ENCODE peak calls at places on chromosomes 16 and 17, in four cellular contexts. V is GM12878, F is K562, Z is HepG2. N is an unnamed sample.

GRCh38 chr17:49456172-49456965 is 38.7 kb upstream of the NGFR start:
- DNase-seq in V (no peak), F (no peak), Z (no peak), N (no peak)

GRCh38 chr17:58399974-58400373 is 17.4 kb downstream of the RNF43 start:
- DNase-seq in V (no peak), F (no peak), Z (no peak), N (no peak)

GRCh38 chr16:11446566-11447119 is 101.4 kb downstream of the RMI2 start:
- DNase-seq in V (no peak), F (no peak), Z (no peak), N (no peak)

GRCh38 chr17:50066995-50067394 is 11.1 kb downstream of the ITGA3 start:
- DNase-seq in V (no peak), F (no peak), Z (no peak), N (no peak)

GRCh38 chr16:31696968-31697743 is 169.5 kb downstream of the AHSP start:
- DNase-seq in V (no peak), F (peak; percentile 65), Z (peak; percentile 64), N (peak; percentile 42)

GRCh38 chr16:74874912-74875311 is 100.3 kb upstream of the FA2H start:
- DNase-seq in V (no peak), F (no peak), Z (no peak), N (no peak)

GRCh38 chr16:53881371-53881770 is 177.4 kb downstream of the FTO start:
- DNase-seq in V (no peak), F (no peak), Z (peak; percentile 87), N (peak; percentile 74)

GRCh38 chr17:9424071-9424640 is 151.5 kb downstream of the STX8 start:
- DNase-seq in V (no peak), F (no peak), Z (no peak), N (no peak)

GRCh38 chr17:19248923-19249574 is 11.9 kb downstream of the EPN2 start:
- DNase-seq in V (no peak), F (peak; percentile 18), Z (no peak), N (no peak)

GRCh38 chr16:66478733-66479511 is 51.8 kb downstream of the BEAN1 start:
- DNase-seq in V (peak; percentile 16), F (peak; percentile 81), Z (peak; percentile 63), N (peak; percentile 81)

GRCh38 chr17:28928061-28928460 is 23.3 kb downstream of the PHF12 start:
- DNase-seq in V (no peak), F (no peak), Z (no peak), N (no peak)

GRCh38 chr16:27974896-27975540 is 88.5 kb downstream of the GSG1L start:
- DNase-seq in V (no peak), F (no peak), Z (no peak), N (no peak)
- TF ChIP-seq CHD4 in V (no peak), F (no peak), Z (no peak), N (no peak)

DNA sequence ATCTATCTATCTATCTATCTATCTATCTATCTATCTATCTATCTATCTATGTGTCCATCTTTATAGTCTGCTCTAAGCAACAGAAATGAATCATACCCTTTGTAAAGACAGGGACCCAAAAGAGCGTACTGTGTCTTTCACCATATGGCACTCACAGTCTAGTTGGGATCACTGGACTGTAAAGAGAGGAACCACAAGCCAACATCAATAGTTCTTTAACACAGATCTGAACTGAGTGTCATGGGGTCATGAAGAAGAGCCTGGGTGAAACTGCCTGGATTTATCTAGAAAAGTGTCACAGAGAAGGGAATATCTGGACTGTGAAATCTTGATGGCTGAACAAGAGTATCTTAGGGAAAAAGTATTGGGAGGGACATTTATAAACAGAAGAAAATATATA is 619.1 kb upstream of the SOX9 start:
- DNase-seq in V (no peak), F (no peak), Z (no peak), N (no peak)
- TF ChIP-seq BHLHE40 in V (no peak), F (no peak), Z (no peak), N (no peak)

DNA sequence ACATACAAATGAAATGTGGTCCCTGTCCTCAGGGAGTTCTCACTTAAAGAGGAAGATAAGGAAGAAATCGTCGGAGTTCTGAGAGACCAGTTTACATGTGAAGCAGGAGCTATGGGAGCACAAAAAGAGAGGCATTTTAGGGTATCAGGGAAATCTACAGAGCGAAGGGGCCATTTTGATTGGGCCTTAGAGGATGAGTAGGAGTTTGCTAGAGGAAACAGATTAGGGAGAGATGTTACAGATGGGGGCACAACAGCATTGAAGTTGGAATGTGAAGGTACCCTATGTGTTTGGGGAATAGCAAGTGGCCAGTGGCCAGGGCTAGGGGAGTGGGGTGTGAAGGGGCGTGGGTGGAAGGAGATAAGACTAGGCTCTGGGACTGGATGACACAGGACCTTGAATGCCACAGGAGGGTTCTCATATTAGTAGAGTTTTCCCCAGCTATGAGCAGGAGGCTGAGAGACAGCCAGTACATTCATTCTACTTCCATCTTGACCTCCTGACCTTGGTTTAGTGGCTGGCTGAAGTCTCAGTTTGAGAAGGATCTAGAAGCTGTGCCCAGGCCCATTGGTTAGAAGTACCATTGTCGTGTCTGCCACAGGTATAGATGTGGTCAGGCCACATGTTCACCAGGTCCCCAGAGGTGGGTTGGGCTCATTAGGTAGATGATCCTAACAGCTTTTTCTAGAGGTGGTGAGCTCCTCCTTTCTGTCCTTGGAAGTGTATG is 34.8 kb downstream of the CPNE2 start:
- DNase-seq in V (peak; percentile 42), F (peak; percentile 39), Z (no peak), N (no peak)
- TF ChIP-seq POLR2AphosphoS2 in V (no peak), F (no peak), Z (no peak), N (no peak)

DNA sequence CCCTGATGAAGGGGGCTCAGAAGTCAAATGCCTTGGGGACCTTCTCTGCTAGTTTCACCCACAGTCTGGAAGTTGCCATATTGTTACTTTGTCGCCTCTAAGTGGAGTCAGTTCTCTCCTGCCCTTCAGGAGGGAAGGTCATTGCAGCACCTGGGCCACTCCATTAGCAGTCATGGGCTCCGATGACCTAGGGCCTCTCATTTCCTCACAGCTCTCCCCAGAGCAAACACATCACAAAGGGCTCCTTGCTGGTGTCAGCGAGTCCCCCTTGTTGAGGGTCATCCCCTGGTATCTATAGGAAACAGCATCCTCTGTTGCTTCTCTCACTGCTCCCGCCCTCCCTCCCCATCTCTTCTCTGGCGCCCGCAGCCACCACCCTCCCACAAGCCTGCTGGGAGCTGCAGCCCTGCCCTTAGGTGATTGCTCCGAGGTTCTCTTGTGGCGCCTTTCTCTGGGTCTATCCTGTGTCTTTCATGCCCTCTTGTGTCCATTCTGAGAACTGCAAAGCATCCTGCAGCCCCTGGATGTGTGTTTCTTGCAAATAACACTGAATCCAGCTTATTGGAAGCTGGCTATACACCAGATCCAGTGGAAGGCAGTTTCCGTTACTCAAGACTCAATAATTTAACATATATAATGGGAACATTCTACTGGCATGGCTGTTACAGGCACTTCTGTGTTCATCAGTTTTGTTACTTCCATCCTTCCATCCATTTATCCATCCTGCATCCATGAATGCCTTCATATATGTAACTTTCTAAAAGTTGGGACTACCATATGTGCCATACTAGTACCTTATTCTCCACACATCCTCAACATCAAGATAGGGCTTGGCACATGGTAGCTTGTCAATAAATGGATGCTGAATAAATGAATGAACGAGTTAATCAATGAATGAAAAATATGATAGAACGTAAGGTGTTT is 21.2 kb downstream of the PDILT start:
- DNase-seq in V (no peak), F (peak; percentile 71), Z (peak; percentile 84), N (peak; percentile 74)
- TF ChIP-seq CHD4 in V (no peak), F (no peak), Z (no peak), N (no peak)

N was measured in A549.